ENCODE peak calls at places on chromosome 1, in six cellular contexts. D is nephron progenitor cell, I is RWPE1, A is BJ, F is mucosa of descending colon, O is dorsolateral prefrontal cortex. V is an unnamed sample.

GRCh38 chr1:182348916-182349747 is 42.5 kb downstream of the GLUL start:
- DNase-seq in D (no peak), I (no peak), A (no peak), F (no peak), O (no peak), V (peak)

GRCh38 chr1:74246266-74246665 is 11.1 kb downstream of the TNNI3K start:
- DNase-seq in D (no peak), I (no peak), A (no peak), F (no peak), O (no peak), V (no peak)

GRCh38 chr1:216140650-216141547 is 282.3 kb downstream of the USH2A start:
- DNase-seq in D (no peak), I (no peak), A (no peak), F (no peak), O (no peak), V (no peak)

GRCh38 chr1:1274931-1275431 is 1.3 kb upstream of the UBE2J2 start:
- DNase-seq in D (no peak), I (no peak), A (no peak), F (no peak), O (no peak), V (no peak)

GRCh38 chr1:47527653-47528272 is 89.9 kb downstream of the FOXD2 start:
- DNase-seq in D (no peak), I (peak), A (no peak), F (peak), O (no peak), V (peak)

GRCh38 chr1:196890668-196891067 is 2.8 kb downstream of the CFHR4 start:
- DNase-seq in D (no peak), I (no peak), A (no peak), F (no peak), O (no peak), V (no peak)

GRCh38 chr1:21077085-21077484 is 99.6 kb downstream of the EIF4G3 start:
- DNase-seq in D (no peak), I (no peak), A (no peak), F (no peak), O (no peak), V (no peak)

GRCh38 chr1:172486805-172487454 is 43.1 kb upstream of the PIGC start:
- DNase-seq in D (no peak), I (no peak), A (no peak), F (no peak), O (no peak), V (no peak)

GRCh38 chr1:34460193-34460592 is 283.5 kb downstream of the C1orf94 start:
- DNase-seq in D (peak), I (peak), A (no peak), F (peak), O (no peak), V (peak)

GRCh38 chr1:71438626-71439025 is 357.8 kb upstream of the ZRANB2 start:
- DNase-seq in D (no peak), I (no peak), A (no peak), F (no peak), O (peak), V (no peak)

GRCh38 chr1:197933647-197934046 is 16.5 kb downstream of the LHX9 start:
- DNase-seq in D (no peak), I (no peak), A (no peak), F (no peak), O (no peak), V (no peak)

GRCh38 chr1:217059401-217059800 is 336.2 kb upstream of the ESRRG start:
- DNase-seq in D (no peak), I (no peak), A (no peak), F (no peak), O (no peak), V (no peak)

GRCh38 chr1:107198581-107198980 is 57.7 kb downstream of the NTNG1 start:
- DNase-seq in D (no peak), I (no peak), A (no peak), F (no peak), O (no peak), V (no peak)

GRCh38 chr1:229048221-229048620 is 222.7 kb upstream of the RAB4A start:
- DNase-seq in D (no peak), I (no peak), A (no peak), F (no peak), O (no peak), V (no peak)

GRCh38 chr1:183832472-183832871 is 27.6 kb downstream of the RGL1 start:
- DNase-seq in D (no peak), I (no peak), A (no peak), F (no peak), O (no peak), V (no peak)

GRCh38 chr1:226054519-226055327 is 7.8 kb upstream of the H3-3A start:
- DNase-seq in D (no peak), I (no peak), A (no peak), F (no peak), O (no peak), V (no peak)

GRCh38 chr1:119286587-119287181 is 81.9 kb upstream of the HAO2 start:
- DNase-seq in D (peak), I (peak), A (no peak), F (no peak), O (no peak), V (peak)

GRCh38 chr1:32200226-32201010 is at the start of gene CCDC28B:
- DNase-seq in D (peak), I (peak), A (no peak), F (peak), O (peak), V (peak)

GRCh38 chr1:166141969-166142368 is 24.8 kb downstream of the FAM78B start:
- DNase-seq in D (no peak), I (no peak), A (no peak), F (no peak), O (no peak), V (no peak)

GRCh38 chr1:42981406-42981805 is 22.7 kb upstream of the SLC2A1 start:
- DNase-seq in D (no peak), I (no peak), A (no peak), F (no peak), O (no peak), V (no peak)

GRCh38 chr1:10633416-10633815 is 158.7 kb downstream of the PEX14 start:
- DNase-seq in D (no peak), I (no peak), A (no peak), F (no peak), O (no peak), V (no peak)

GRCh38 chr1:35448344-35448801 is 108.8 kb downstream of the KIAA0319L start:
- DNase-seq in D (no peak), I (peak), A (peak), F (no peak), O (no peak), V (peak)

GRCh38 chr1:71210746-71211145 is 129.9 kb upstream of the ZRANB2 start:
- DNase-seq in D (no peak), I (no peak), A (no peak), F (no peak), O (no peak), V (no peak)

GRCh38 chr1:222583079-222583478 is 6.7 kb downstream of the TAF1A start:
- DNase-seq in D (no peak), I (no peak), A (no peak), F (no peak), O (no peak), V (no peak)

GRCh38 chr1:203340112-203340804 is 10.7 kb downstream of the FMOD start:
- DNase-seq in D (peak), I (peak), A (no peak), F (peak), O (peak), V (peak)

GRCh38 chr1:161702250-161702649 is 4.8 kb upstream of the FCRLA start:
- DNase-seq in D (no peak), I (no peak), A (no peak), F (peak), O (no peak), V (peak)

GRCh38 chr1:5648410-5649165 is 343.6 kb downstream of the NPHP4 start:
- DNase-seq in D (no peak), I (no peak), A (no peak), F (no peak), O (no peak), V (no peak)

GRCh38 chr1:62358974-62359373 is 39.7 kb upstream of the KANK4 start:
- DNase-seq in D (no peak), I (no peak), A (no peak), F (no peak), O (no peak), V (no peak)

GRCh38 chr1:69263982-69264381 is 303.7 kb upstream of the LRRC7 start:
- DNase-seq in D (no peak), I (no peak), A (no peak), F (no peak), O (no peak), V (peak)

GRCh38 chr1:224704409-224704735 is 88.3 kb downstream of the CNIH3 start:
- DNase-seq in D (no peak), I (no peak), A (no peak), F (no peak), O (no peak), V (no peak)

GRCh38 chr1:224697888-224698450 is 81.9 kb downstream of the CNIH3 start:
- DNase-seq in D (no peak), I (no peak), A (no peak), F (no peak), O (no peak), V (no peak)

GRCh38 chr1:224696891-224697765 is 81.0 kb downstream of the CNIH3 start:
- DNase-seq in D (no peak), I (peak), A (peak), F (no peak), O (no peak), V (no peak)

GRCh38 chr1:224703702-224704408 is 87.7 kb downstream of the CNIH3 start:
- DNase-seq in D (no peak), I (no peak), A (no peak), F (no peak), O (no peak), V (no peak)

DNA sequence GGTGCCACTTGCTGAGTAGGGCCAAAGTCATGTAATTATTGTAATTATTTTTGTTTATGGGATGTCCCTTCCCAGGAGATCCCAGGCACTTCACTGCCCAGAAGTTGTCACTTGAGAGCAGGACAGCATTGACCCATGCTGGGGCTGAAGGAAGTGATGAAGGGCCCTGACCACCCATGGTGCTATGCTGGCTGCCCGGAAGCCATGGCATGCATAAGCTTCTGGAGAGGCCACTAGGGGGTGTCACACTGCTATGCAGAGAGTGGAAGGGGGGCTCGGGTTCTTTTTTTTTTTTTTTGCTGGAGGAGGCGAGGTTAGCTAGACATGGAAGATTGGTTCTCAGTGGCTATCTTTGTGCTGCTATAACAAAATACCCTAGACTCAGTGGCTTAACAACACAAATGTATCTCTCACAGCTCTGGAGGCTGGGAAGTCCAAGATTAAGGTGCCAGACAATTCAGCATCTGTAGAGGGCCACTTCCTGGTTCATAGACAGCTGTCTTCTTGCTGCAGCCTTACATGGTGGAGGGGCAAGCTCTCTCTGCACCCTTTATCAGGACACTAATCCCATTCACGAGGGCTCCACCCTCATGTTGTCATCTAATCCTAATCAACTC is 84.9 kb downstream of the CNIH3 start:
- DNase-seq in D (peak), I (no peak), A (no peak), F (no peak), O (no peak), V (no peak)
- TF ChIP-seq CTCF in D (peak), I (no peak), A (peak), F (no peak), O (no peak), V (peak)

GRCh38 chr1:2801046-2801445 is 447 bp downstream of the TTC34 start:
- DNase-seq in D (no peak), I (no peak), A (no peak), F (peak), O (no peak), V (no peak)

GRCh38 chr1:2802421-2802961 is 998 bp upstream of the TTC34 start:
- DNase-seq in D (no peak), I (no peak), A (no peak), F (peak), O (no peak), V (no peak)

GRCh38 chr1:2803086-2803930 is 1.8 kb upstream of the TTC34 start:
- DNase-seq in D (no peak), I (no peak), A (no peak), F (peak), O (no peak), V (no peak)

GRCh38 chr1:2800664-2801045 is 838 bp downstream of the TTC34 start:
- DNase-seq in D (no peak), I (no peak), A (no peak), F (peak), O (no peak), V (no peak)

DNA sequence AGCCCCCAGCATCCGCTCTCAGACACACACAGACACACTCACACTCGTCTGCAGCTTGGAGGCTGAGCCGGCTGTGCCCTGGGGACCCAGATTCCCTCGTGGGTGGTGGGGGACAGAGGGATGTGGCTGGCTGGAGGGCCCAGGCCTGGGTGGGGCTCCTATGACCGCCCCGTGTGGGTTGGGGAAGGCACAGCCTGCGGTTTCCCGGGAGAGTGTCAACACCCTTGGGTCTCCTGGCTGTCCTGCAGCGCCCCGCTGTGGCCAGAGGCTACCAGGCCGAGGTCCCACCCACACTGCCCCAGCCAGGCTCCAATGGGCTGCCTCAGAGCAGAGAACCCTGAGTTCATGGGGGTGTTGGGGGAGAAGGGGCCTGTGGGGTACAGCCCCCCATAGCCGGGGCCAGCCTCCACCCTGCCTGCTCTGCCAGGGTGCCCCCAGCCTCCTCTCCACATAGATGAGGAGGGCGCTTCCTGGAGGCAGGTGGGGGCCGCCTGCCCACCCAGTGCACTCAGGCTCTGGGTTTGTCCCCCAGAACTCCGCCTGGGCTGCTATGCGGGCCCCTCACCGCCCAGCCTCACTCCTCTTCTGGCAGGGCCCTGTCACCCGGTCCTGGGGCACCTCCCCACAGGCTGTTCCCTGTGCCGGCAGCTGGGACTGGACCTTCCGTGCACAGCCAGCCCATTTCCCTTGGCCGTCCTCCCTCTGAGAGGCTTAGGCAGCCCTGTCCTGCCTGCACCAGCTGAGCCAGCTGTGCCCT is at the start of gene TTC34:
- DNase-seq in D (peak), I (peak), A (no peak), F (peak), O (no peak), V (no peak)
- TF ChIP-seq CTCF in D (no peak), I (peak), A (no peak), F (no peak), O (no peak), V (no peak)

GRCh38 chr1:205229399-205229861 is 1.7 kb downstream of the TMCC2 start:
- DNase-seq in D (peak), I (peak), A (no peak), F (peak), O (peak), V (peak)
- TF ChIP-seq CTCF in D (no peak), I (peak), A (peak), F (no peak), O (peak), V (peak)

DNA sequence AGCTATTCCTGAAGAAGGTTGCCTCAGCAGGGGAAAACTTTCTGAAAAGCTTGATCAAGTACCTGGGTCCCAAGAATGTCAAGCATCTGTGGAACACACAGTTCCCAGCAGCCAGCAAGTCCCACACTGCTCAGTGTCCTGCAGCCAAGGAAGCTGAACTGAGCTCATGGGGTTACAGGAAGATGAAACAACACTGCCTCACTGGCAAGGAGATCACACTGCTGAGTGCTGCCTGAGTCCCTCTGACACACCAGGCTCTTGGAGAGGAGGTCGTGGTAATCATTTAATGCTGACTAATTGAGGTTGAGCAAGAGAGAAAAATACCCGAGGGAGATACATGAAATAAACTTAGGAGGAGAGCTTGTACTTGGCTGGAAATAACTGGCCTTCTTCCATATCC is 75.2 kb downstream of the MPZL1 start:
- DNase-seq in D (no peak), I (peak), A (peak), F (peak), O (no peak), V (peak)
- TF ChIP-seq CTCF in D (no peak), I (no peak), A (peak), F (no peak), O (no peak), V (no peak)

DNA sequence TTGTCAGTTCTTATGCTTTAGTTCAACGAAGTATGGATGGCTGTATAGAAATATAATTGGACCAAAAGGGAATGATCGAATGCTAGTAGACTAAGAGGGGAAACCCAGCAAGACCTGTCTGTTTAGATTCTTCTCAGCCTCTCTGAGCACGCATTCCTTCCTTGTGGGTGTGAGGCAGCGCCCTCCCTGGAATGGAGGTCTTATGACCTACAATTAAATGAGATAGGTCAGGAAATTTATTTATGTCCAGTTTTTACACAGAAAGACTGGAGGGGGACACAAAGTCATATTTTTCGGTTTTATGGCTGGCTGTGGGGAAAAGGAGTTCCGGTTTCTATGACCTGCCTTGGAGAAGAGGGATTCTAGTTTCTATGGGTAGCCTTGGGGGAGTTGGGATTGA is 66.1 kb downstream of the KCNK1 start:
- DNase-seq in D (no peak), I (no peak), A (no peak), F (no peak), O (no peak), V (no peak)
- TF ChIP-seq CTCF in D (no peak), I (no peak), A (no peak), F (no peak), O (no peak), V (no peak)

DNA sequence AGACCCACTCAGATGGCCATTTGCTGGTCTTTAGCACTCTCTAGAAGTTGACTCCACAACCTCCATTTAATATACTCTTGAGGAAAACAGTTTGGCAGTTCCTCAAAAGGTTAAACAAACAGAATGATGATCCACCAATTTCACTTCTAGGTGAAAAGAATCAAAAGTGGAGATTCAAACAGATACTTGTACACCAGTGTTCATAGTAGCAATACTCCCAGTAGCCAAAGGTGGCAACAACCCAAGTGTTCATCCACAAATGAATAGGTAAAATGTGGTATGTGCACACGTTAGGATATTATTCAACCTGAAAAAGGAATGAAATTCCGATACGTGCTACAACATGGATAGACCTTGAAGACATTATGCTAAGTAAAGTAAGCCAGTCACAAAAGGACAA is 6.3 kb downstream of the PRCC start:
- DNase-seq in D (no peak), I (no peak), A (no peak), F (no peak), O (no peak), V (no peak)
- TF ChIP-seq CTCF in D (no peak), I (no peak), A (no peak), F (no peak), O (no peak), V (no peak)

DNA sequence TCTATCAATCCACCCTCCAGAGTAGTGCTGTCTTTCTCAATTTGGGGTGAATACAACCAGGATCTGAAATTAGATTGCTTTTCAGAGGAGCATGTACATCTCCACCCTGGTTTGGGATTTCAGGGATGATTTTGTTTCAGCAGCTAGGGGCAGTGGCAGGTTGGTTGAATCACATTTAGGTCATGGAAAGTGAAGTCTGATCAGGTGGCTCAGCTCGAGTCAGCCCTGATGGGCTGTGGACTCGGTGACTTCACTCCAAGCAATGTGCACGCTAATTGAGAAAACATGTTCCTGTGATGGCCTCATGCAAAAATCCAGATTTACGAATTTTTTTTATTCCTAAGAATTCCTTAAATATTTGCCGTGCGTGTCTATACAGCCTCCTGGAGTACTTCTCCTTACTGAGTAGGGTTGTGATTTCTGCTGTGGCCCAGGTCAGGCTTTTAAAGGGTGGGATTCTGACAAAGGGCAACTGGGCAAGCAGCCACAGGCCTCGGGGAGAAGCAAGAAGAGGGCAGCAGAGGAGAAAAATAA is 7.5 kb downstream of the NGF start:
- DNase-seq in D (no peak), I (no peak), A (peak), F (no peak), O (no peak), V (peak)
- TF ChIP-seq CTCF in D (no peak), I (no peak), A (peak), F (no peak), O (no peak), V (no peak)